ENCODE peak calls at places on chromosomes 12 and 14, in five cellular contexts. A is NCI-H510A treated with DMSO at 0.1 percent for 48 hours, O is HuH-7.5, Q is lower lobe of right lung, Y is small intestine. K is an unnamed sample.

GRCh38 chr12:42469355-42470006 is 120.1 kb downstream of the PRICKLE1 start:
- DNase-seq in A (no peak), O (no peak), Q (no peak), Y (no peak), K (no peak)

GRCh38 chr12:479161-479560 is 19.4 kb downstream of the B4GALNT3 start:
- DNase-seq in A (no peak), O (no peak), Q (no peak), Y (no peak), K (no peak)

GRCh38 chr12:97396989-97397388 is 65.6 kb upstream of the RMST start:
- DNase-seq in A (no peak), O (no peak), Q (no peak), Y (no peak), K (no peak)

GRCh38 chr14:102121567-102121966 is 18.1 kb upstream of the WDR20 start:
- DNase-seq in A (no peak), O (no peak), Q (no peak), Y (no peak), K (no peak)

GRCh38 chr14:103597623-103598372 is 31.2 kb upstream of the KLC1 start:
- DNase-seq in A (peak), O (no peak), Q (no peak), Y (no peak), K (no peak)

GRCh38 chr14:70622111-70622712 is 19.5 kb upstream of the TTC9 start:
- DNase-seq in A (peak), O (no peak), Q (no peak), Y (peak), K (no peak)

GRCh38 chr12:108418162-108418561 is 79.1 kb upstream of the CMKLR1 start:
- DNase-seq in A (no peak), O (no peak), Q (no peak), Y (no peak), K (no peak)

GRCh38 chr14:103121161-103121845 is 2.0 kb upstream of the TNFAIP2 start:
- DNase-seq in A (no peak), O (no peak), Q (peak), Y (peak), K (no peak)

GRCh38 chr12:115920395-115921183 is 356.9 kb downstream of the MED13L start:
- DNase-seq in A (no peak), O (no peak), Q (no peak), Y (no peak), K (no peak)

GRCh38 chr12:75452675-75453330 is 27.8 kb upstream of the GLIPR1 start:
- DNase-seq in A (no peak), O (no peak), Q (no peak), Y (no peak), K (no peak)

GRCh38 chr14:51822499-51822898 is 37.9 kb upstream of the GNG2 start:
- DNase-seq in A (no peak), O (no peak), Q (no peak), Y (no peak), K (no peak)

GRCh38 chr12:63918788-63919300 is 74.3 kb downstream of the SRGAP1 start:
- DNase-seq in A (no peak), O (no peak), Q (no peak), Y (peak), K (no peak)

GRCh38 chr14:102495482-102496330 is 13.9 kb downstream of the ANKRD9 start:
- DNase-seq in A (no peak), O (no peak), Q (no peak), Y (no peak), K (peak)

GRCh38 chr12:122028601-122029560 is 7.2 kb downstream of the BCL7A start:
- DNase-seq in A (no peak), O (no peak), Q (no peak), Y (no peak), K (no peak)

GRCh38 chr14:24816011-24816928 is 182.3 kb upstream of the GZMB start:
- DNase-seq in A (no peak), O (no peak), Q (no peak), Y (peak), K (no peak)

GRCh38 chr12:66449531-66449930 is 147.2 kb downstream of the HELB start:
- DNase-seq in A (peak), O (no peak), Q (no peak), Y (no peak), K (no peak)

GRCh38 chr12:40188558-40189320 is 36.1 kb upstream of the LRRK2 start:
- DNase-seq in A (no peak), O (no peak), Q (no peak), Y (no peak), K (no peak)

GRCh38 chr14:68627868-68628604 is 164.8 kb downstream of the ZFP36L1 start:
- DNase-seq in A (no peak), O (peak), Q (peak), Y (peak), K (no peak)

GRCh38 chr12:115354007-115354452 is 670.1 kb upstream of the TBX3 start:
- DNase-seq in A (no peak), O (no peak), Q (no peak), Y (peak), K (no peak)

GRCh38 chr14:24334431-24335271 is at the start of gene ADCY4:
- DNase-seq in A (no peak), O (no peak), Q (peak), Y (no peak), K (no peak)

GRCh38 chr12:84315926-84316325 is 596.7 kb downstream of the SLC6A15 start:
- DNase-seq in A (no peak), O (no peak), Q (no peak), Y (no peak), K (no peak)

GRCh38 chr14:90846511-90846910 is 30.3 kb upstream of the TTC7B start:
- DNase-seq in A (no peak), O (no peak), Q (no peak), Y (no peak), K (no peak)

GRCh38 chr12:57552692-57553321 is 3.0 kb downstream of the KIF5A start:
- DNase-seq in A (no peak), O (no peak), Q (no peak), Y (no peak), K (no peak)

GRCh38 chr12:48197549-48197966 is 5.5 kb downstream of the OR10AD1 start:
- DNase-seq in A (peak), O (no peak), Q (no peak), Y (peak), K (no peak)

GRCh38 chr12:84148335-84148734 is 764.3 kb downstream of the SLC6A15 start:
- DNase-seq in A (no peak), O (no peak), Q (no peak), Y (no peak), K (no peak)

GRCh38 chr12:49950310-49951251 is at the start of gene AQP2:
- DNase-seq in A (no peak), O (no peak), Q (no peak), Y (no peak), K (no peak)

GRCh38 chr12:5197127-5197526 is 153.4 kb downstream of the KCNA5 start:
- DNase-seq in A (no peak), O (no peak), Q (no peak), Y (no peak), K (no peak)

GRCh38 chr12:124369055-124369900 is 74.4 kb downstream of the RFLNA start:
- DNase-seq in A (no peak), O (no peak), Q (peak), Y (peak), K (no peak)

GRCh38 chr14:104968541-104969401 is 9.4 kb downstream of the AHNAK2 start:
- DNase-seq in A (no peak), O (no peak), Q (peak), Y (no peak), K (no peak)

GRCh38 chr12:40325349-40325960 is 100.7 kb downstream of the LRRK2 start:
- DNase-seq in A (peak), O (peak), Q (no peak), Y (peak), K (no peak)

GRCh38 chr14:91335191-91336092 is 82.2 kb downstream of the CCDC88C start:
- DNase-seq in A (no peak), O (no peak), Q (no peak), Y (no peak), K (no peak)

GRCh38 chr12:57851552-57852186 is 5.1 kb upstream of the CTDSP2 start:
- DNase-seq in A (no peak), O (no peak), Q (no peak), Y (no peak), K (no peak)

GRCh38 chr14:51738754-51739153 is 87.0 kb downstream of the FRMD6 start:
- DNase-seq in A (no peak), O (peak), Q (no peak), Y (no peak), K (no peak)

GRCh38 chr12:52907092-52907810 is 2.4 kb upstream of the KRT8 start:
- DNase-seq in A (peak), O (no peak), Q (peak), Y (peak), K (no peak)

GRCh38 chr12:109718390-109718789 is 4.8 kb downstream of the FAM222A start:
- DNase-seq in A (peak), O (no peak), Q (no peak), Y (no peak), K (no peak)